ENCODE peak calls at places on chromosomes 13 and 19, in six cellular contexts. U is tibial nerve, P is GM23248, E is breast epithelium, W is left ventricle myocardium inferior, J is prostate gland. A is an unnamed sample.

GRCh38 chr19:15324791-15325519 is 7.4 kb downstream of the BRD4 start:
- DNase-seq in U (no peak), P (no peak), E (no peak), W (no peak), J (no peak), A (peak; percentile 64)

GRCh38 chr19:17281391-17282304 is at the start of gene ANKLE1:
- DNase-seq in U (no peak), P (peak; percentile 50), E (no peak), W (peak; percentile 27), J (no peak), A (peak; percentile 89)

GRCh38 chr13:33183431-33184130 is 102.0 kb downstream of the STARD13 start:
- DNase-seq in U (no peak), P (peak; percentile 74), E (no peak), W (no peak), J (no peak), A (no peak)

GRCh38 chr13:66992183-66992582 is 238.0 kb downstream of the PCDH9 start:
- DNase-seq in U (no peak), P (no peak), E (no peak), W (no peak), J (no peak), A (no peak)

GRCh38 chr13:113967729-113968462 is 6.0 kb downstream of the C13orf46 start:
- DNase-seq in U (no peak), P (no peak), E (no peak), W (peak; percentile 17), J (no peak), A (peak; percentile 66)

GRCh38 chr19:49145485-49146407 is 9.4 kb downstream of the HRC start:
- DNase-seq in U (peak; percentile 85), P (peak; percentile 76), E (peak; percentile 55), W (peak; percentile 84), J (peak; percentile 67), A (peak; percentile 93)

GRCh38 chr13:31747271-31747670 is 7.9 kb downstream of the RXFP2 start:
- DNase-seq in U (no peak), P (no peak), E (no peak), W (no peak), J (no peak), A (no peak)

GRCh38 chr13:114259374-114259773 is 22.0 kb upstream of the UPF3A start:
- DNase-seq in U (no peak), P (no peak), E (no peak), W (no peak), J (no peak), A (no peak)

GRCh38 chr13:74560325-74560724 is 426.1 kb upstream of the KLF12 start:
- DNase-seq in U (no peak), P (no peak), E (no peak), W (no peak), J (no peak), A (no peak)

GRCh38 chr13:91740811-91741210 is 342.4 kb downstream of the GPC5 start:
- DNase-seq in U (no peak), P (no peak), E (no peak), W (no peak), J (no peak), A (no peak)

GRCh38 chr13:110648155-110648819 is 32.9 kb downstream of the NAXD start:
- DNase-seq in U (no peak), P (no peak), E (no peak), W (no peak), J (no peak), A (peak; percentile 51)

GRCh38 chr19:35346193-35347052 is 1.3 kb upstream of the FFAR1 start:
- DNase-seq in U (peak; percentile 30), P (no peak), E (no peak), W (no peak), J (no peak), A (peak; percentile 92)

DNA sequence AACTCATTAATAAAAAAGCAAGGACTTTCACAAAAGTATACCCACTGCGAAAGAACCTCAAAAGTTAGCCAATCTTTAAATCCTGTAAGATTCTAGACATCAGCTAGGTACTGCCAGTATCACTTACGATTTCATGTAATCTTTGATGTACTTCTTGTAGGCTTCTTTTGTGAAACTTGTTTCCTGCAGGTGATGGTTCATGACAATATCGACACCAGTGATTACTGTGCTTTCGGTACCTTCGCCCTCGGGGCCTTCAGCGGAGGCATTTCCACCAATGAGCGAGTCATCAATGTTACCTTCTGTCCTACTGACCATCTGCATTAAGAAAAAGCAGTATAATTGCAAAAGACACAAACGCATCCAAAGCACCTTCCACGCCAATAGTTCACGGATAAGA is 1.1 kb downstream of the TPT1 start:
- DNase-seq in U (no peak), P (peak; percentile 20), E (no peak), W (no peak), J (no peak), A (no peak)
- H3K4me1 ChIP-seq in U (peaks cover 5% of the 10 kb centered on the region), P (peaks cover 53% of the 10 kb centered on the region), E (peaks cover 9% of the 10 kb centered on the region), W (peaks cover 75% of the 10 kb centered on the region), J (peaks cover 16% of the 10 kb centered on the region), A (peaks cover 68% of the 10 kb centered on the region)

GRCh38 chr19:41877916-41878905 is 1.1 kb downstream of the CD79A start:
- DNase-seq in U (no peak), P (no peak), E (no peak), W (no peak), J (no peak), A (no peak)
- H3K4me1 ChIP-seq in U (no peaks in the 10 kb centered on the region), P (no peaks in the 10 kb centered on the region), E (no peaks in the 10 kb centered on the region), W (peaks cover 18% of the 10 kb centered on the region), J (no peaks in the 10 kb centered on the region), A (peaks cover 97% of the 10 kb centered on the region)

DNA sequence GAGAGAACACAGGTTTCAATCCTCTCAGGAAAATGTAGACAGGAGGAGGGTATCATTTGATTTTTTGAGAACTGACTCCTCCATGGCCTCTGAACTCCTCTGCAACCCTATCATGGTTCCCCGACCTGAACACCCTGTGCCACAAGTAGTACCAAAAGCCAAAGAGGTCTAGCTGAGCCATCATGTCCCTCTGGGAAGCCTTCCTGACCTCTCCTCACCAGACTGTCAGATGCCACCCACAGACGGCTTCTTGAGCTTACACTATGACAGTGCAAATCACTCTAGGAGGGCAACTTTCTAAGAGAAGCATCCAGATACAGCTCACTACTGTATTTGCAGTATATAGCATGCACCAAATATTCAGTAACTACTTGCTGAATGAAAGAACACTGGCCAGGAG is 3.7 kb downstream of the HNRNPL start:
- DNase-seq in U (no peak), P (no peak), E (no peak), W (no peak), J (no peak), A (peak; percentile 35)
- H3K4me1 ChIP-seq in U (no peaks in the 10 kb centered on the region), P (peaks cover 9% of the 10 kb centered on the region), E (peaks cover 16% of the 10 kb centered on the region), W (peaks cover 74% of the 10 kb centered on the region), J (peaks cover 10% of the 10 kb centered on the region), A (peaks cover 86% of the 10 kb centered on the region)

DNA sequence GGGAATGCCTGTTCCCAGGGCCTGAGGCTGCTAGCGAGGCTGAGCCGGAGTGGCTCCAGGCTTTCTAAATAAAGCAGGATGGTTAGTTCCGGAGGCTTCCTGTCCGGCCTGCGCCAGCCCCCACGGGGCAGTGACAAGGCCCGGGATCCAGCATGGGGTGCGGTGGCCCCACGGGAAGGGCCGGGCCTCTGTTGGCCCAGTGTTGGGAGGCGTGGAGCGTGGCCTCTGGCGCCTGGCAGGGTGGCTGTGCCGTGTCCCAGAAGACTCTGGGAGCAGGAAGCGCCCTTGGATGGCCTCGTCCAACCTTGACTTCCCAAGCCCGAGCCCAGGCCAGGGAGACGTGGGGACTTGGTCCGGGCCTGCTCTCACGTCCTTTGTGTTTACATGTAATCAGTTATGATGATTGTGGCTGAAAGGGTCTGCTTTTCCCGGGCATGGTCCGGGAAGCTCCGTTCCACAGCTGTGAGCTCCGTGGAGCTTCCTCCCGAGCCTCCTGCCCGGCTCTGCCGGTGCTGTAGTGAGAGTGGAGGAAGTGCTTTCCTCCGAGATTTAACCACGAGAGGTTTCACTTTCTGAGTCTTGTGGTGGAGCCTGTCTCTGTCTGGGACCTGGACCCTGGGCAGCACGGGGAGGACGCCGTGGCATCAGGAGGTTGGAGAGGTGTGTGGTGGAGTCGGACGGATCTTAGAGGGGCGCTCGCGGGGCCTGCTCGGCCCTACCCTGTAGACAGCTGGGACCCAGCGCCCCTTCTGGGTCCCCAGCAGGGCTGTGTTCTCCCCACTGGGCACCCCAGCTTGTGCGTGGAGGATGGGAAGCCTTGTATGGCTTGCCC is 4.6 kb downstream of the GNA11 start:
- DNase-seq in U (no peak), P (peak; percentile 75), E (no peak), W (peak; percentile 86), J (no peak), A (peak; percentile 86)
- H3K4me1 ChIP-seq in U (no peaks in the 10 kb centered on the region), P (peaks cover 24% of the 10 kb centered on the region), E (peaks cover 37% of the 10 kb centered on the region), W (peaks cover 94% of the 10 kb centered on the region), J (peaks cover 36% of the 10 kb centered on the region), A (peaks cover 47% of the 10 kb centered on the region)

DNA sequence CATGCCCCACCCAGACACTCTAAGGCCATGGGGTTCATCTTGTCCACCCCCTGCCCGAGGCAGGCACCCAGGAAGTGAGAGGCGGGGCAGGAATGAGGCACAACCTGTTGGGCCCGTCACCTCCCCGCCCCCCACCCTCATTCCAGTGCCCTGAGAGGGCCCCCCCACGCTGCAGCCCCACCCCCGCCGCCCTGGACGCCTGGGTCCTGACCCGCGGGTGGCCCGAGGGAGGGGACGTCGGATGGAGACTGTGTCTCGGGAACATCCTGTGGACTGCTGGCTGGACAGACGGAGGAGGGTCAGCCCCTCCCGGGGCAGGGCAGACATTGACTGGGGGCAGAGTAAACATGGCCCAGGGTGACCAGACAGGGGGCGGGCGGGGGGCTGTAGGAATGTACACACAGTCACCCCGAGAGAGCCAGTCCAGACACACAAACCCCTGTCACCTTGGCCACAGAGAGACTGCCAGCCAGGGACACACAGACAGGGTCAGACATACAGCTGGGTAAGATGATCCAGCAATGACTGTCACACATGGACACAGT is 7.4 kb upstream of the JUNB start:
- DNase-seq in U (no peak), P (no peak), E (peak; percentile 69), W (peak; percentile 70), J (peak; percentile 43), A (peak; percentile 85)
- H3K4me1 ChIP-seq in U (no peaks in the 10 kb centered on the region), P (peaks cover 32% of the 10 kb centered on the region), E (peaks cover 39% of the 10 kb centered on the region), W (peaks cover 84% of the 10 kb centered on the region), J (peaks cover 57% of the 10 kb centered on the region), A (peaks cover 89% of the 10 kb centered on the region)

GRCh38 chr13:43005460-43006236 is 13.6 kb upstream of the EPSTI1 start:
- DNase-seq in U (no peak), P (peak; percentile 34), E (no peak), W (no peak), J (no peak), A (no peak)
- H3K4me1 ChIP-seq in U (no peaks in the 10 kb centered on the region), P (peaks cover 53% of the 10 kb centered on the region), E (no peaks in the 10 kb centered on the region), W (peaks cover 9% of the 10 kb centered on the region), J (no peaks in the 10 kb centered on the region), A (no peaks in the 10 kb centered on the region)